ENCODE peak calls at places on chromosome 4, in six cellular contexts. One of them, this sample, is unnamed.
A peak's percentile ranks its signal among the peaks of the same experiment; 100 is the strongest.

GRCh38 chr4:1405249-1405635 is 1.0 kb downstream of the NKX1-1 start:
- DNase-seq in activated CD4-positive, alpha-beta memory T cell treated with anti-CD3 and anti-CD28 coated beads, Interleukin-2, amount 10 ng/mL, durations not matched to agents 7 days and 5 days: no peak
- DNase-seq in mesothelial cell of epicardium: no peak
- DNase-seq in COR-L47: no peak
- DNase-seq in right cardiac atrium: no peak
- DNase-seq in adrenal gland: no peak
- DNase-seq in this sample: no peak

GRCh38 chr4:142404191-142404611 is 441.9 kb downstream of the INPP4B start:
- DNase-seq in activated CD4-positive, alpha-beta memory T cell treated with anti-CD3 and anti-CD28 coated beads, Interleukin-2, amount 10 ng/mL, durations not matched to agents 7 days and 5 days: peak; percentile 54
- DNase-seq in mesothelial cell of epicardium: no peak
- DNase-seq in COR-L47: no peak
- DNase-seq in right cardiac atrium: peak; percentile 29
- DNase-seq in adrenal gland: peak; percentile 52
- DNase-seq in this sample: no peak

GRCh38 chr4:184529283-184529682 is 54.9 kb upstream of the IRF2 start:
- DNase-seq in activated CD4-positive, alpha-beta memory T cell treated with anti-CD3 and anti-CD28 coated beads, Interleukin-2, amount 10 ng/mL, durations not matched to agents 7 days and 5 days: no peak
- DNase-seq in mesothelial cell of epicardium: no peak
- DNase-seq in COR-L47: no peak
- DNase-seq in right cardiac atrium: no peak
- DNase-seq in adrenal gland: no peak
- DNase-seq in this sample: no peak

GRCh38 chr4:6673660-6674499 is 19.8 kb upstream of the S100P start:
- DNase-seq in activated CD4-positive, alpha-beta memory T cell treated with anti-CD3 and anti-CD28 coated beads, Interleukin-2, amount 10 ng/mL, durations not matched to agents 7 days and 5 days: peak; percentile 95
- DNase-seq in mesothelial cell of epicardium: peak; percentile 87
- DNase-seq in COR-L47: peak; percentile 96
- DNase-seq in right cardiac atrium: peak; percentile 97
- DNase-seq in adrenal gland: peak; percentile 95
- DNase-seq in this sample: peak; percentile 93

GRCh38 chr4:140076307-140076706 is 77.7 kb downstream of the MAML3 start:
- DNase-seq in activated CD4-positive, alpha-beta memory T cell treated with anti-CD3 and anti-CD28 coated beads, Interleukin-2, amount 10 ng/mL, durations not matched to agents 7 days and 5 days: no peak
- DNase-seq in mesothelial cell of epicardium: no peak
- DNase-seq in COR-L47: no peak
- DNase-seq in right cardiac atrium: no peak
- DNase-seq in adrenal gland: no peak
- DNase-seq in this sample: no peak

GRCh38 chr4:8791609-8792008 is 80.0 kb downstream of the HMX1 start:
- DNase-seq in activated CD4-positive, alpha-beta memory T cell treated with anti-CD3 and anti-CD28 coated beads, Interleukin-2, amount 10 ng/mL, durations not matched to agents 7 days and 5 days: no peak
- DNase-seq in mesothelial cell of epicardium: no peak
- DNase-seq in COR-L47: no peak
- DNase-seq in right cardiac atrium: no peak
- DNase-seq in adrenal gland: no peak
- DNase-seq in this sample: no peak

GRCh38 chr4:139227729-139228404 is 50.8 kb upstream of the ELF2 start:
- DNase-seq in activated CD4-positive, alpha-beta memory T cell treated with anti-CD3 and anti-CD28 coated beads, Interleukin-2, amount 10 ng/mL, durations not matched to agents 7 days and 5 days: no peak
- DNase-seq in mesothelial cell of epicardium: no peak
- DNase-seq in COR-L47: no peak
- DNase-seq in right cardiac atrium: no peak
- DNase-seq in adrenal gland: no peak
- DNase-seq in this sample: no peak

GRCh38 chr4:139521764-139522373 is 34.1 kb downstream of the SETD7 start:
- DNase-seq in activated CD4-positive, alpha-beta memory T cell treated with anti-CD3 and anti-CD28 coated beads, Interleukin-2, amount 10 ng/mL, durations not matched to agents 7 days and 5 days: no peak
- DNase-seq in mesothelial cell of epicardium: no peak
- DNase-seq in COR-L47: no peak
- DNase-seq in right cardiac atrium: no peak
- DNase-seq in adrenal gland: no peak
- DNase-seq in this sample: no peak

GRCh38 chr4:92303621-92304027 is at the start of gene GRID2:
- DNase-seq in activated CD4-positive, alpha-beta memory T cell treated with anti-CD3 and anti-CD28 coated beads, Interleukin-2, amount 10 ng/mL, durations not matched to agents 7 days and 5 days: no peak
- DNase-seq in mesothelial cell of epicardium: no peak
- DNase-seq in COR-L47: peak; percentile 84
- DNase-seq in right cardiac atrium: peak; percentile 39
- DNase-seq in adrenal gland: no peak
- DNase-seq in this sample: no peak

GRCh38 chr4:13543091-13543581 is 1.2 kb downstream of the NKX3-2 start:
- DNase-seq in activated CD4-positive, alpha-beta memory T cell treated with anti-CD3 and anti-CD28 coated beads, Interleukin-2, amount 10 ng/mL, durations not matched to agents 7 days and 5 days: no peak
- DNase-seq in mesothelial cell of epicardium: no peak
- DNase-seq in COR-L47: no peak
- DNase-seq in right cardiac atrium: no peak
- DNase-seq in adrenal gland: no peak
- DNase-seq in this sample: no peak

This sample was measured in colonic mucosa.